ENCODE peak calls at places on chromosomes 11 and 22, in ten cellular contexts. One of them, this sample, is unnamed.

GRCh38 chr11:100719809-100720221 is 32.7 kb downstream of the ARHGAP42 start:
- DNase-seq in sigmoid colon: no peak
- DNase-seq in mesendoderm: peak
- DNase-seq in prostate gland: peak
- DNase-seq in HL-60: no peak
- DNase-seq in naive thymus-derived CD4-positive, alpha-beta T cell: no peak
- DNase-seq in neural progenitor cell: peak
- DNase-seq in A673: peak
- DNase-seq in GM23248: peak
- DNase-seq in mammary epithelial cell: peak
- DNase-seq in this sample: peak

GRCh38 chr11:8947230-8947943 is 4.6 kb upstream of the ASCL3 start:
- DNase-seq in sigmoid colon: no peak
- DNase-seq in mesendoderm: no peak
- DNase-seq in prostate gland: no peak
- DNase-seq in HL-60: no peak
- DNase-seq in naive thymus-derived CD4-positive, alpha-beta T cell: no peak
- DNase-seq in neural progenitor cell: no peak
- DNase-seq in A673: no peak
- DNase-seq in GM23248: no peak
- DNase-seq in mammary epithelial cell: no peak
- DNase-seq in this sample: no peak

GRCh38 chr22:47818496-47818895 is 1056.0 kb downstream of the TBC1D22A start:
- DNase-seq in sigmoid colon: no peak
- DNase-seq in mesendoderm: no peak
- DNase-seq in prostate gland: no peak
- DNase-seq in HL-60: no peak
- DNase-seq in naive thymus-derived CD4-positive, alpha-beta T cell: no peak
- DNase-seq in neural progenitor cell: no peak
- DNase-seq in A673: no peak
- DNase-seq in GM23248: no peak
- DNase-seq in mammary epithelial cell: no peak
- DNase-seq in this sample: no peak

GRCh38 chr11:128421577-128421976 is 165.8 kb downstream of the ETS1 start:
- DNase-seq in sigmoid colon: no peak
- DNase-seq in mesendoderm: peak
- DNase-seq in prostate gland: no peak
- DNase-seq in HL-60: no peak
- DNase-seq in naive thymus-derived CD4-positive, alpha-beta T cell: no peak
- DNase-seq in neural progenitor cell: peak
- DNase-seq in A673: no peak
- DNase-seq in GM23248: peak
- DNase-seq in mammary epithelial cell: no peak
- DNase-seq in this sample: no peak

GRCh38 chr11:56624661-56625110 is 10.0 kb upstream of the OR5M1 start:
- DNase-seq in sigmoid colon: no peak
- DNase-seq in mesendoderm: peak
- DNase-seq in prostate gland: peak
- DNase-seq in HL-60: no peak
- DNase-seq in naive thymus-derived CD4-positive, alpha-beta T cell: no peak
- DNase-seq in neural progenitor cell: peak
- DNase-seq in A673: peak
- DNase-seq in GM23248: peak
- DNase-seq in mammary epithelial cell: peak
- DNase-seq in this sample: peak

GRCh38 chr11:91104237-91104636 is 881.4 kb upstream of the CHORDC1 start:
- DNase-seq in sigmoid colon: no peak
- DNase-seq in mesendoderm: peak
- DNase-seq in prostate gland: no peak
- DNase-seq in HL-60: no peak
- DNase-seq in naive thymus-derived CD4-positive, alpha-beta T cell: no peak
- DNase-seq in neural progenitor cell: no peak
- DNase-seq in A673: peak
- DNase-seq in GM23248: peak
- DNase-seq in mammary epithelial cell: peak
- DNase-seq in this sample: no peak

GRCh38 chr11:47724041-47724729 is 9.0 kb upstream of the AGBL2 start:
- DNase-seq in sigmoid colon: no peak
- DNase-seq in mesendoderm: peak
- DNase-seq in prostate gland: no peak
- DNase-seq in HL-60: peak
- DNase-seq in naive thymus-derived CD4-positive, alpha-beta T cell: no peak
- DNase-seq in neural progenitor cell: no peak
- DNase-seq in A673: peak
- DNase-seq in GM23248: peak
- DNase-seq in mammary epithelial cell: peak
- DNase-seq in this sample: no peak

GRCh38 chr22:23305321-23305910 is 125.1 kb downstream of the BCR start:
- DNase-seq in sigmoid colon: no peak
- DNase-seq in mesendoderm: no peak
- DNase-seq in prostate gland: no peak
- DNase-seq in HL-60: no peak
- DNase-seq in naive thymus-derived CD4-positive, alpha-beta T cell: no peak
- DNase-seq in neural progenitor cell: no peak
- DNase-seq in A673: no peak
- DNase-seq in GM23248: peak
- DNase-seq in mammary epithelial cell: no peak
- DNase-seq in this sample: peak

GRCh38 chr22:46541536-46541935 is 4.1 kb upstream of the CELSR1 start:
- DNase-seq in sigmoid colon: no peak
- DNase-seq in mesendoderm: no peak
- DNase-seq in prostate gland: no peak
- DNase-seq in HL-60: no peak
- DNase-seq in naive thymus-derived CD4-positive, alpha-beta T cell: no peak
- DNase-seq in neural progenitor cell: no peak
- DNase-seq in A673: no peak
- DNase-seq in GM23248: no peak
- DNase-seq in mammary epithelial cell: no peak
- DNase-seq in this sample: no peak

GRCh38 chr22:42344391-42344861 is 74.0 kb upstream of the TCF20 start:
- DNase-seq in sigmoid colon: peak
- DNase-seq in mesendoderm: peak
- DNase-seq in prostate gland: peak
- DNase-seq in HL-60: no peak
- DNase-seq in naive thymus-derived CD4-positive, alpha-beta T cell: no peak
- DNase-seq in neural progenitor cell: peak
- DNase-seq in A673: peak
- DNase-seq in GM23248: peak
- DNase-seq in mammary epithelial cell: no peak
- DNase-seq in this sample: peak

GRCh38 chr11:80320765-80321164 is 879.9 kb upstream of the TENM4 start:
- DNase-seq in sigmoid colon: no peak
- DNase-seq in mesendoderm: peak
- DNase-seq in prostate gland: no peak
- DNase-seq in HL-60: no peak
- DNase-seq in naive thymus-derived CD4-positive, alpha-beta T cell: no peak
- DNase-seq in neural progenitor cell: no peak
- DNase-seq in A673: peak
- DNase-seq in GM23248: no peak
- DNase-seq in mammary epithelial cell: no peak
- DNase-seq in this sample: no peak

GRCh38 chr22:20152464-20152890 is 1.6 kb upstream of the CCDC188 start:
- DNase-seq in sigmoid colon: no peak
- DNase-seq in mesendoderm: no peak
- DNase-seq in prostate gland: no peak
- DNase-seq in HL-60: no peak
- DNase-seq in naive thymus-derived CD4-positive, alpha-beta T cell: no peak
- DNase-seq in neural progenitor cell: no peak
- DNase-seq in A673: no peak
- DNase-seq in GM23248: no peak
- DNase-seq in mammary epithelial cell: no peak
- DNase-seq in this sample: no peak

GRCh38 chr11:69521461-69521860 is 40.0 kb downstream of the LINC01488 start:
- DNase-seq in sigmoid colon: no peak
- DNase-seq in mesendoderm: peak
- DNase-seq in prostate gland: no peak
- DNase-seq in HL-60: no peak
- DNase-seq in naive thymus-derived CD4-positive, alpha-beta T cell: no peak
- DNase-seq in neural progenitor cell: no peak
- DNase-seq in A673: no peak
- DNase-seq in GM23248: no peak
- DNase-seq in mammary epithelial cell: no peak
- DNase-seq in this sample: no peak

GRCh38 chr11:86484164-86484794 is 109.6 kb downstream of the CCDC81 start:
- DNase-seq in sigmoid colon: peak
- DNase-seq in mesendoderm: no peak
- DNase-seq in prostate gland: no peak
- DNase-seq in HL-60: no peak
- DNase-seq in naive thymus-derived CD4-positive, alpha-beta T cell: no peak
- DNase-seq in neural progenitor cell: no peak
- DNase-seq in A673: peak
- DNase-seq in GM23248: peak
- DNase-seq in mammary epithelial cell: peak
- DNase-seq in this sample: no peak

GRCh38 chr11:86481399-86481798 is 106.7 kb downstream of the CCDC81 start:
- DNase-seq in sigmoid colon: no peak
- DNase-seq in mesendoderm: no peak
- DNase-seq in prostate gland: no peak
- DNase-seq in HL-60: no peak
- DNase-seq in naive thymus-derived CD4-positive, alpha-beta T cell: no peak
- DNase-seq in neural progenitor cell: no peak
- DNase-seq in A673: no peak
- DNase-seq in GM23248: no peak
- DNase-seq in mammary epithelial cell: no peak
- DNase-seq in this sample: no peak

GRCh38 chr11:86484795-86485166 is 110.1 kb downstream of the CCDC81 start:
- DNase-seq in sigmoid colon: no peak
- DNase-seq in mesendoderm: no peak
- DNase-seq in prostate gland: no peak
- DNase-seq in HL-60: no peak
- DNase-seq in naive thymus-derived CD4-positive, alpha-beta T cell: no peak
- DNase-seq in neural progenitor cell: no peak
- DNase-seq in A673: no peak
- DNase-seq in GM23248: peak
- DNase-seq in mammary epithelial cell: no peak
- DNase-seq in this sample: no peak

GRCh38 chr11:86483591-86484163 is 109.0 kb downstream of the CCDC81 start:
- DNase-seq in sigmoid colon: no peak
- DNase-seq in mesendoderm: no peak
- DNase-seq in prostate gland: no peak
- DNase-seq in HL-60: no peak
- DNase-seq in naive thymus-derived CD4-positive, alpha-beta T cell: no peak
- DNase-seq in neural progenitor cell: no peak
- DNase-seq in A673: no peak
- DNase-seq in GM23248: no peak
- DNase-seq in mammary epithelial cell: no peak
- DNase-seq in this sample: no peak

DNA sequence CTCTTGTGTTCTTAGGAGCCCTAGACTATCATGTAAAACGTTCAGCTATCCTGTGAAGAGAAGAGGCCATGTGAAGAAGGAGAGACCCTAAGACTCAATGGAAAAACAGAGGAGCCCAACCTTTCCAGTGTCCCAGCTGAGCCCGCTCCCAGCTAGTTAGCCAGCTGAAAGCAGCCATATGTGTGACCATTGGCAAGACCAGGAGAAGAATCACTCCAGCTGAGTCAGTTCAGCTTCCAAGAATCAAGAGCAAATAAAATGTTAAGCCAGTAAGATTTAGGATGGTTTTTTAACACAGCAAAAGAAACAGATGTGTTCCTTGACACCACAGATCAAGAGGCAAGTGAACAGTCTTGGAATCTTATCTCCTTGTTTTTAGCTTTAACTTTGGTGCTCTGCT is 108.0 kb downstream of the CCDC81 start:
- DNase-seq in sigmoid colon: no peak
- DNase-seq in mesendoderm: no peak
- DNase-seq in prostate gland: no peak
- DNase-seq in HL-60: no peak
- DNase-seq in naive thymus-derived CD4-positive, alpha-beta T cell: no peak
- DNase-seq in neural progenitor cell: no peak
- DNase-seq in A673: no peak
- DNase-seq in GM23248: no peak
- DNase-seq in mammary epithelial cell: no peak
- DNase-seq in this sample: no peak
- H3K27ac ChIP-seq in sigmoid colon: no peak
- H3K27ac ChIP-seq in mesendoderm: no peak
- H3K27ac ChIP-seq in prostate gland: no peak
- H3K27ac ChIP-seq in HL-60: no peak
- H3K27ac ChIP-seq in naive thymus-derived CD4-positive, alpha-beta T cell: no peak
- H3K27ac ChIP-seq in neural progenitor cell: no peak
- H3K27ac ChIP-seq in A673: no peak
- H3K27ac ChIP-seq in GM23248: no peak
- H3K27ac ChIP-seq in mammary epithelial cell: no peak
- H3K27ac ChIP-seq in this sample: no peak

DNA sequence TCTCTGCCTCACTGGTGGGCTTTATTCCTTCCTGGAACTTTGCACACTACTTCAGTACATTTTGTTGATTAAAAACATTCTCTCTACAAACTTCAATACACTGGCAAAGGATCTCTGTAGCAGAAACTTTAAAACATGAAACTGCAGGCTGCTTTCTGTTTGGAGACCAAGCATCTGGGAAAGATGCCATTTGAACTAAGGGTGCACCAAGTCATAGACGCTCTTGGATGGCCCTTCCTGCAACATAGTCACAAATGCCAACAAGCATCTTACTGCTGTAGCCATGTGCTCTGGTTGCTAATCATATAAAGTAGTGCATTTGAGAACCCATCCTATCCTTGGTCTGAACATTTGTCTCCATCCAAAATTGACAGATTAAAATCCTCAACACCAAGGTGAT is 56.4 kb downstream of the SNX19 start:
- DNase-seq in sigmoid colon: no peak
- DNase-seq in mesendoderm: no peak
- DNase-seq in prostate gland: no peak
- DNase-seq in HL-60: no peak
- DNase-seq in naive thymus-derived CD4-positive, alpha-beta T cell: no peak
- DNase-seq in neural progenitor cell: no peak
- DNase-seq in A673: no peak
- DNase-seq in GM23248: no peak
- DNase-seq in mammary epithelial cell: no peak
- DNase-seq in this sample: no peak
- H3K27ac ChIP-seq in sigmoid colon: no peak
- H3K27ac ChIP-seq in mesendoderm: no peak
- H3K27ac ChIP-seq in prostate gland: no peak
- H3K27ac ChIP-seq in HL-60: no peak
- H3K27ac ChIP-seq in naive thymus-derived CD4-positive, alpha-beta T cell: no peak
- H3K27ac ChIP-seq in neural progenitor cell: no peak
- H3K27ac ChIP-seq in A673: no peak
- H3K27ac ChIP-seq in GM23248: no peak
- H3K27ac ChIP-seq in mammary epithelial cell: no peak
- H3K27ac ChIP-seq in this sample: no peak

DNA sequence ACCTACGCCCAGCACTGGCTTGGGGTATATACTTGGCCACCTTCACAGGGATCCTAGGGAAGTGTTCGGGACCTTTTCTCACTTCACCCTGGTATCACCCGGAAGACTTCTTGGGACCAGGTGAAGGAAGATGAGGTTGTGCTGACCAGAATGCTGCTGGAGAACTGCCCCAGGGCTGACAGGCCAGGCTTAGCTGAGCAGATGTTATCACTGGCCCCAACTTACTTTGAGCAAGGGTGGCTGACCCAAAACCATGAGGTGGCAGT is 4.5 kb downstream of the FTH1 start:
- DNase-seq in sigmoid colon: no peak
- DNase-seq in mesendoderm: peak
- DNase-seq in prostate gland: no peak
- DNase-seq in HL-60: no peak
- DNase-seq in naive thymus-derived CD4-positive, alpha-beta T cell: peak
- DNase-seq in neural progenitor cell: no peak
- DNase-seq in A673: no peak
- DNase-seq in GM23248: no peak
- DNase-seq in mammary epithelial cell: no peak
- DNase-seq in this sample: no peak
- H3K27ac ChIP-seq in sigmoid colon: peak
- H3K27ac ChIP-seq in mesendoderm: no peak
- H3K27ac ChIP-seq in prostate gland: peak
- H3K27ac ChIP-seq in HL-60: peak
- H3K27ac ChIP-seq in naive thymus-derived CD4-positive, alpha-beta T cell: peak
- H3K27ac ChIP-seq in neural progenitor cell: no peak
- H3K27ac ChIP-seq in A673: no peak
- H3K27ac ChIP-seq in GM23248: peak
- H3K27ac ChIP-seq in mammary epithelial cell: no peak
- H3K27ac ChIP-seq in this sample: peak

GRCh38 chr11:114182471-114182968 is 113.7 kb upstream of the NNMT start:
- DNase-seq in sigmoid colon: no peak
- DNase-seq in mesendoderm: no peak
- DNase-seq in prostate gland: no peak
- DNase-seq in HL-60: no peak
- DNase-seq in naive thymus-derived CD4-positive, alpha-beta T cell: no peak
- DNase-seq in neural progenitor cell: no peak
- DNase-seq in A673: no peak
- DNase-seq in GM23248: no peak
- DNase-seq in mammary epithelial cell: no peak
- DNase-seq in this sample: no peak
- H3K27ac ChIP-seq in sigmoid colon: peak
- H3K27ac ChIP-seq in mesendoderm: no peak
- H3K27ac ChIP-seq in prostate gland: peak
- H3K27ac ChIP-seq in HL-60: peak
- H3K27ac ChIP-seq in naive thymus-derived CD4-positive, alpha-beta T cell: peak
- H3K27ac ChIP-seq in neural progenitor cell: no peak
- H3K27ac ChIP-seq in A673: no peak
- H3K27ac ChIP-seq in GM23248: no peak
- H3K27ac ChIP-seq in mammary epithelial cell: no peak
- H3K27ac ChIP-seq in this sample: peak

This sample was measured in substantia nigra.